ENCODE peak calls at places on chromosomes 6 and 20, in five cellular contexts. C is endothelial cell; I is tibial nerve; E is CD4-positive, alpha-beta T cell; G is uterus. L is an unnamed sample.

GRCh38 chr6:28922004-28922840 is 1.6 kb downstream of the TRIM27 start:
- DNase-seq in C (no peak), I (no peak), E (peak; percentile 20), G (no peak), L (no peak)

GRCh38 chr20:58714923-58715708 is 22.5 kb downstream of the NPEPL1 start:
- DNase-seq in C (peak; percentile 3), I (no peak), E (no peak), G (no peak), L (no peak)

GRCh38 chr20:32231847-32232246 is 24.2 kb downstream of the POFUT1 start:
- DNase-seq in C (peak; percentile 22), I (no peak), E (peak; percentile 11), G (no peak), L (no peak)

GRCh38 chr6:33693186-33694158 is 18.0 kb downstream of the UQCC2 start:
- DNase-seq in C (no peak), I (no peak), E (no peak), G (no peak), L (no peak)

GRCh38 chr6:89144358-89145041 is 1.4 kb upstream of the PM20D2 start:
- DNase-seq in C (no peak), I (no peak), E (no peak), G (no peak), L (no peak)

GRCh38 chr6:150751296-150751695 is 114.2 kb upstream of the MTHFD1L start:
- DNase-seq in C (no peak), I (no peak), E (no peak), G (no peak), L (no peak)

GRCh38 chr6:148516116-148517016 is 173.7 kb downstream of the SASH1 start:
- DNase-seq in C (no peak), I (no peak), E (no peak), G (no peak), L (no peak)

GRCh38 chr20:33437141-33437911 is 6.2 kb downstream of the SNTA1 start:
- DNase-seq in C (no peak), I (peak; percentile 32), E (no peak), G (peak; percentile 33), L (no peak)

GRCh38 chr20:63920226-63920625 is 25.3 kb downstream of the DNAJC5 start:
- DNase-seq in C (no peak), I (no peak), E (no peak), G (no peak), L (no peak)

GRCh38 chr6:136086686-136087085 is 163.4 kb downstream of the MTFR2 start:
- DNase-seq in C (no peak), I (no peak), E (no peak), G (no peak), L (no peak)

GRCh38 chr20:42981258-42981657 is 208.4 kb downstream of the PTPRT start:
- DNase-seq in C (no peak), I (no peak), E (no peak), G (no peak), L (no peak)

GRCh38 chr20:42979720-42980119 is 210.0 kb downstream of the PTPRT start:
- DNase-seq in C (no peak), I (no peak), E (no peak), G (no peak), L (no peak)

GRCh38 chr20:42986143-42986773 is 203.4 kb downstream of the PTPRT start:
- DNase-seq in C (no peak), I (no peak), E (no peak), G (no peak), L (no peak)

GRCh38 chr20:42987376-42988114 is 202.2 kb downstream of the PTPRT start:
- DNase-seq in C (no peak), I (no peak), E (no peak), G (no peak), L (no peak)

DNA sequence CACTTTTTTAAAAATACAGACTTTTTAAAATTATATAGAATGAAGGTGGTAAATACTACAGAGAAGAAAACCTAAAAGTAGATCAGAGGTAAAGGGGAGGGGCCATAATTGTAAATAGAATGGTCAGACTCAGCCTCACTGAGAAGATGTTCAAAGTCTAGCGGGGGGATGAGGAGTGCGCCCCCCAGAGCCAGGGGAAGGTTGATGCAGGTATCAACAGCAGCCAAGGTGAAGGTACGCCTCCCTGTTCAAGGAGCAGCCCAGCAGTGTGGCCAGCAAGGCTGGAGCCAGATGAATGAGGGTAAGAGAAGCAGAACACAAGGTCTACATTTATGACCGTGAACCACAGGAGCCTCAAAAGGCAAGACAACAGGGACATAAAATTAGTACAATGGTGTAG is 204.1 kb downstream of the PTPRT start:
- DNase-seq in C (no peak), I (no peak), E (no peak), G (no peak), L (no peak)
- TF ChIP-seq CTCF in C (no peak), I (no peak), E (no peak), G (no peak), L (no peak)

DNA sequence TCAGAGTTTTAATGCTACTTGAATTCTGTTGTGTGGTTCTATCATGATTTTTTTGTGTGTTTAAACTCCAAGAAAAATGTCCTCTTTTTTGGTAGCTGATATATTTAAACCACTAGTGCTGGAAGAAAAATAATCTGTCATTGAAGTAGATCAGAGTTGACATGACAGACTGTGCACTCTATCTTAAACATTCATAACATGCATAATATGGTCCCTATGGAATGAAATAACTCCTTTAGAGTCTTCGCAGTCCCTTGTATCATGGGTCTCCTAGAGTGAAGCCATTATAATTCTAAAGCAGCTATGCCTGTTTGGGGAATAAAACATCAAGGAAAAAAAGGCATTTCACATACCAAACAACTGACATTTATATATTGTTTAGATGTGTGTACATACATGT is 282.7 kb upstream of the CITED2 start:
- DNase-seq in C (no peak), I (no peak), E (no peak), G (no peak), L (no peak)
- TF ChIP-seq CTCF in C (no peak), I (no peak), E (no peak), G (no peak), L (no peak)

GRCh38 chr20:15236812-15237211 is 899.4 kb upstream of the FLRT3 start:
- DNase-seq in C (peak; percentile 50), I (no peak), E (no peak), G (no peak), L (no peak)
- TF ChIP-seq CTCF in C (peak; percentile 60), I (no peak), E (no peak), G (no peak), L (peak; percentile 34)

DNA sequence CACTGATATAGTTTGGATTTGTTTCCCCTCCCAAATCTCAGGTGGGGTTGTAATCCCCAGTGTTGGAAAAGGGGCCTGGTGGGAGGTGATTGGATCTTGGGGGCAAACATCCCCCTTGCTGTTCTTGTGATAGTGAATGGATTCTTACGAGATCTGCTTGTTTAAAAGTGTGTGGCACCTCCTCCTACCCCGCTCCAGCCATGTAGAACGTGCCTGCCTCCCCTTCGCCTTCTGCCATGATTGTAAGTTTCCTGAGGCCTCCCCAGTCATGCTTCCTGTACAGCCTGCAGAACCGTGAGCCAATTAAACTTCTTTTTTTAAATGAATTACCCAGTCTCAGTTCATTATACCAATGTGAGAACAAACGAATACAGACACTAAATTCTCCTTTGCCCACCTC is 26.7 kb downstream of the SLC52A3 start:
- DNase-seq in C (no peak), I (no peak), E (no peak), G (no peak), L (no peak)
- TF ChIP-seq CTCF in C (no peak), I (no peak), E (no peak), G (no peak), L (no peak)

GRCh38 chr6:41021832-41022231 is 17.2 kb downstream of the UNC5CL start:
- DNase-seq in C (no peak), I (no peak), E (no peak), G (no peak), L (no peak)
- TF ChIP-seq CTCF in C (no peak), I (no peak), E (no peak), G (no peak), L (no peak)

GRCh38 chr6:157911278-157911677 is 70.4 kb upstream of the SYNJ2 start:
- DNase-seq in C (no peak), I (no peak), E (no peak), G (no peak), L (no peak)
- TF ChIP-seq CTCF in C (no peak), I (no peak), E (no peak), G (no peak), L (no peak)

GRCh38 chr20:50513169-50514034 is 3.2 kb downstream of the PTPN1 start:
- DNase-seq in C (no peak), I (no peak), E (no peak), G (no peak), L (no peak)

GRCh38 chr20:50508171-50508761 is 1.9 kb upstream of the PTPN1 start:
- DNase-seq in C (no peak), I (no peak), E (no peak), G (no peak), L (no peak)

GRCh38 chr20:50510706-50511401 is 671 bp downstream of the PTPN1 start:
- DNase-seq in C (peak; percentile 33), I (no peak), E (no peak), G (peak; percentile 41), L (no peak)

GRCh38 chr20:50512323-50512722 is 2.1 kb downstream of the PTPN1 start:
- DNase-seq in C (no peak), I (no peak), E (no peak), G (no peak), L (no peak)

DNA sequence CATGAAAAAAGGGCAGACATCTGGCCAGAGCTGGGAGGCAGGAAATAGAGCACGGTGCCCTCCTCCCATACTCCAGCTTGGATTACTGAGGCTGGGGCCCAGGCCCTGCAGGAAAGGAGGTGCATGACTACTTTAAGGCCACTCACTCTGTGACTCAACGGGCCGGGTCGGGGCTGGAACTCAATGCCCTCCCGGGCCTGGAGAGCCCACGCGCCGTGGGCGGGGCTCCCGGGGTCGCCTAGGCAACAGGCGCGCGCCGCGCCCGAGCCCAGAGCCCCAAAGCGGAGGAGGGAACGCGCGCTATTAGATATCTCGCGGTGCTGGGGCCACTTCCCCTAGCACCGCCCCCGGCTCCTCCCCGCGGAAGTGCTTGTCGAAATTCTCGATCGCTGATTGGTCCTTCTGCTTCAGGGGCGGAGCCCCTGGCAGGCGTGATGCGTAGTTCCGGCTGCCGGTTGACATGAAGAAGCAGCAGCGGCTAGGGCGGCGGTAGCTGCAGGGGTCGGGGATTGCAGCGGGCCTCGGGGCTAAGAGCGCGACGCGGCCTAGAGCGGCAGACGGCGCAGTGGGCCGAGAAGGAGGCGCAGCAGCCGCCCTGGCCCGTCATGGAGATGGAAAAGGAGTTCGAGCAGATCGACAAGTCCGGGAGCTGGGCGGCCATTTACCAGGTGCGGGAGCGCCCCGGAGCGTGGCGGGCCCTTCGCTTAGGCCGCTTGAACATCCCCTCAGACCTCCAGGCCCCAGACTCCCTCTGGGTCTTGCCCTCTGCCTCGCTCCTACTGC is at the start of gene PTPN1:
- DNase-seq in C (peak; percentile 97), I (peak; percentile 97), E (peak; percentile 98), G (peak; percentile 99), L (peak; percentile 98)
- TF ChIP-seq CTCF in C (no peak), I (peak; percentile 44), E (no peak), G (peak; percentile 31), L (no peak)

GRCh38 chr6:123997223-123997622 is 193.6 kb downstream of the NKAIN2 start:
- DNase-seq in C (no peak), I (no peak), E (no peak), G (no peak), L (no peak)
- TF ChIP-seq CTCF in C (no peak), I (no peak), E (no peak), G (no peak), L (no peak)

DNA sequence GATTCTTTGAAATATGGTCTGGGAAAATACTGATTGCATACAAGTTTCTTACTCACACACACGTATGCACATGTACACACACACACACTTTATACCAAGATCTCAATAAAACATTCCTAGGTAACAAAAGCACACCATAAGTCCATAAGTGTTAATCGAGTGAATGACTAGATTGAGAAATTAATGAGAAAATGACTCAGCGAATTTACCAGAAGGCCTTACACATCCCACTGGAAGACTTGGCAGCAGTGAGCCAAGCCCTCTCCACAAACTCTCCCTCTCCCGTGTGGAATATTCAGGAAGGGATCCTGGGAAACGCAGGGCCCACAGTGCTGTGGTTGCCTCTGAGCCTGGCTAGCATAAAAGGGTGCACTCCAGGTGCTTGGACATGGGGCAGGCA is 227.2 kb downstream of the LY86 start:
- DNase-seq in C (no peak), I (no peak), E (no peak), G (no peak), L (no peak)
- TF ChIP-seq CTCF in C (no peak), I (no peak), E (no peak), G (no peak), L (no peak)

L was measured in CD14-positive monocyte.